ENCODE peak calls at places on chromosomes 7 and 10, in six cellular contexts. L is amygdala, N is retina, Q is NAMALWA, G is kidney tubule cell, J is hypothalamus. K is an unnamed sample.

GRCh38 chr10:124558339-124558685 is 96.7 kb downstream of the LHPP start:
- DNase-seq in L (no peak), N (no peak), Q (no peak), G (no peak), J (no peak), K (no peak)

GRCh38 chr10:85613391-85613790 is 753.2 kb downstream of the GRID1 start:
- DNase-seq in L (no peak), N (no peak), Q (no peak), G (no peak), J (no peak), K (no peak)

GRCh38 chr10:102401735-102402511 is 6.4 kb downstream of the NFKB2 start:
- DNase-seq in L (no peak), N (no peak), Q (no peak), G (peak), J (no peak), K (no peak)

GRCh38 chr10:18010050-18010449 is 58.3 kb downstream of the SLC39A12 start:
- DNase-seq in L (no peak), N (no peak), Q (no peak), G (peak), J (no peak), K (no peak)

GRCh38 chr7:124497209-124497608 is 268.4 kb downstream of the GPR37 start:
- DNase-seq in L (no peak), N (no peak), Q (no peak), G (no peak), J (no peak), K (peak)

GRCh38 chr10:59138052-59138451 is 38.4 kb upstream of the PHYHIPL start:
- DNase-seq in L (no peak), N (no peak), Q (no peak), G (no peak), J (no peak), K (no peak)

GRCh38 chr10:110137142-110137545 is 70.3 kb upstream of the MXI1 start:
- DNase-seq in L (no peak), N (peak), Q (peak), G (peak), J (no peak), K (peak)

GRCh38 chr10:21926358-21926890 is 77.1 kb downstream of the DNAJC1 start:
- DNase-seq in L (no peak), N (no peak), Q (no peak), G (peak), J (no peak), K (no peak)

GRCh38 chr7:116524221-116524608 is 621 bp upstream of the CAV1 start:
- DNase-seq in L (no peak), N (no peak), Q (no peak), G (no peak), J (no peak), K (no peak)

GRCh38 chr10:114499630-114500190 is 95.4 kb upstream of the AFAP1L2 start:
- DNase-seq in L (no peak), N (no peak), Q (peak), G (no peak), J (no peak), K (no peak)

GRCh38 chr10:77111611-77112550 is 525.7 kb downstream of the KCNMA1 start:
- DNase-seq in L (no peak), N (peak), Q (peak), G (peak), J (no peak), K (peak)

GRCh38 chr7:101612885-101613490 is 16.1 kb downstream of the MYL10 start:
- DNase-seq in L (no peak), N (no peak), Q (no peak), G (no peak), J (no peak), K (no peak)

GRCh38 chr10:58512470-58513188 is at the start of gene BICC1:
- DNase-seq in L (peak), N (no peak), Q (no peak), G (peak), J (peak), K (peak)

GRCh38 chr10:11359849-11360248 is 251.6 kb downstream of the USP6NL start:
- DNase-seq in L (no peak), N (no peak), Q (no peak), G (no peak), J (no peak), K (no peak)

GRCh38 chr7:149494738-149495368 is 2.8 kb downstream of the ZNF746 start:
- DNase-seq in L (no peak), N (no peak), Q (peak), G (peak), J (no peak), K (no peak)

K was measured in NCI-H748 treated with DMSO at 0.1 percent for 48 hours.